ENCODE peak calls at places on chromosomes 7 and 10, in nine cellular contexts. W is glutamatergic neuron, B is left ventricle myocardium inferior, Y is right lobe of liver, O is RWPE1, D is adrenal gland, Z is GM10248, L is coronary artery, G is A549. N is an unnamed sample.

GRCh38 chr10:47022311-47023131 is 111.3 kb downstream of the PTPN20 start:
- DNase-seq in W (no peak), B (no peak), Y (peak), O (no peak), D (no peak), Z (no peak), L (peak), G (no peak), N (no peak)

GRCh38 chr10:69338547-69339450 is 60.5 kb downstream of the HK1 start:
- DNase-seq in W (no peak), B (no peak), Y (no peak), O (no peak), D (no peak), Z (no peak), L (no peak), G (no peak), N (no peak)

GRCh38 chr7:77455334-77455733 is 39.2 kb upstream of the GSAP start:
- DNase-seq in W (no peak), B (peak), Y (no peak), O (peak), D (no peak), Z (no peak), L (no peak), G (peak), N (no peak)

GRCh38 chr7:3880221-3880935 is 579.3 kb downstream of the SDK1 start:
- DNase-seq in W (no peak), B (no peak), Y (no peak), O (no peak), D (no peak), Z (no peak), L (peak), G (no peak), N (no peak)

GRCh38 chr7:16563281-16564022 is 36.8 kb downstream of the LRRC72 start:
- DNase-seq in W (no peak), B (no peak), Y (no peak), O (no peak), D (no peak), Z (no peak), L (no peak), G (no peak), N (no peak)

GRCh38 chr7:107661865-107662379 is 1.3 kb downstream of the SLC26A4 start:
- DNase-seq in W (no peak), B (no peak), Y (no peak), O (no peak), D (no peak), Z (no peak), L (no peak), G (peak), N (no peak)

GRCh38 chr10:26861326-26861998 is 704 bp upstream of the ABI1 start:
- DNase-seq in W (no peak), B (no peak), Y (no peak), O (no peak), D (no peak), Z (no peak), L (no peak), G (no peak), N (no peak)

GRCh38 chr7:28823582-28823981 is 134.5 kb downstream of the TRIL start:
- DNase-seq in W (no peak), B (no peak), Y (no peak), O (no peak), D (no peak), Z (no peak), L (no peak), G (no peak), N (no peak)

DNA sequence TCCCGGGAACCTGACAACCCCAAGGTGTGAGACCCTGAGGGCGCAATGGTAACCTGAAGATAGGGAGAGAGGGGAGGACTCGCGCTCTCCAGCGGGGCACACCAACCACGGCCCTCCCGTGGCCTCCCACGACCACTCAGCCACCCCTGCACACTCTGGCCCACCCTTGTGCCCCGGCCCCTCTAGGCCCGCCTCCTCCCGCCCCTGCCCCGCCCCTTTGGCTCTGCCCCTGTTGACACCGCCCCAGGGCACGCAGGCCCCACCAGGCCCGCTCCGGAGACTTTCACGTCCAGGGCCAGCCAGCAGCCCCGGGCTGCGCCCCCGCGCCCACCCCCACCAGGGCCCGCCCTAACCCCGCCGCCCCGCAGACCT is 11.0 kb downstream of the ATG9B start:
- DNase-seq in W (no peak), B (no peak), Y (no peak), O (no peak), D (no peak), Z (no peak), L (no peak), G (no peak), N (no peak)
- TF ChIP-seq CTCF in W (peak), B (no peak), Y (no peak), O (no peak), D (no peak), Z (no peak), L (no peak), G (no peak), N (no peak)

DNA sequence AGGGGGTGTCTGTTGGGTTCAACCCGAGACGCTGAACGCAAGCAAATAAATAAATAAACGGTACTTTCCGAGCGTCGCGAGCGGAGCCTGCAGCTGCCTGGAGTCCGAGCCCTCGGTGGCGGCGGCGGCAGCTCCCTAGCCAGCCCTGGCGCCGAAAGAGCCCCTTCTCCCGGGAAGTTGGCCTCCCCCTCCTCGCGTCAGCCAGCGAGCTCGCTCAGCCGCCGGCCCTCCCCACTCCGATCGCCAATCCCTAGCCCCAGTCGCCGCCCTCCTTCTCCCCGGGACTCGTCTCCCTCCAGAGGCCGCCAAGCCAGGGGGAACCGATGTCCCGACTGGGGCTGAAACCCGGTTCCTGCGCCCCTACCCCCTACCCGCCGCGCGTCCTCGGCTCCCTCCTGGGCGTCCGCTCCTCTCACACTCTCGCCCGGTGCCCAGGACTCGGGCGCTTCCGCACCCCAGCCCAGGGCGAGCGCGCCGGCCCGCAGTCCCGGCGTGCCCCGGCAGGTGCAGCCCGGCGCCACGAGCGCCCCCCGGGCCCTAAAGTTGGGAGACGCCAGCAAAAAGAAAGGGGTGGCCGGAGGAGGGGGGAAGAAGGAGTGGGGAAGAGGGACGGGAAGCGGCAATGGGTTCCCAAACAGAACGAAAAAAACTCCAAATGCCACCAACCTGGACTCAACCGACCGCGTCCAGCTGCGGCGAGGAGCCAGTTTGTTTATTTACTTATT is at the start of gene GFRA1:
- DNase-seq in W (peak), B (peak), Y (peak), O (no peak), D (peak), Z (peak), L (no peak), G (peak), N (no peak)
- TF ChIP-seq CTCF in W (peak), B (no peak), Y (peak), O (no peak), D (no peak), Z (no peak), L (no peak), G (peak), N (no peak)

GRCh38 chr7:14021069-14021468 is 31.6 kb upstream of the ETV1 start:
- DNase-seq in W (no peak), B (no peak), Y (no peak), O (peak), D (no peak), Z (no peak), L (no peak), G (no peak), N (peak)

GRCh38 chr7:14020339-14020900 is 31.0 kb upstream of the ETV1 start:
- DNase-seq in W (no peak), B (no peak), Y (no peak), O (no peak), D (no peak), Z (no peak), L (no peak), G (no peak), N (no peak)

GRCh38 chr7:14023838-14024237 is 34.4 kb upstream of the ETV1 start:
- DNase-seq in W (no peak), B (no peak), Y (no peak), O (no peak), D (no peak), Z (no peak), L (no peak), G (no peak), N (no peak)

GRCh38 chr7:14023342-14023741 is 33.9 kb upstream of the ETV1 start:
- DNase-seq in W (no peak), B (no peak), Y (no peak), O (no peak), D (no peak), Z (no peak), L (no peak), G (no peak), N (no peak)

GRCh38 chr7:14024406-14024805 is 34.9 kb upstream of the ETV1 start:
- DNase-seq in W (no peak), B (no peak), Y (no peak), O (no peak), D (no peak), Z (no peak), L (no peak), G (no peak), N (no peak)
- TF ChIP-seq CTCF in W (no peak), B (no peak), Y (no peak), O (no peak), D (no peak), Z (no peak), L (no peak), G (no peak), N (no peak)

GRCh38 chr10:72702868-72703581 is 11.1 kb downstream of the MCU start:
- DNase-seq in W (no peak), B (no peak), Y (no peak), O (no peak), D (no peak), Z (peak), L (no peak), G (no peak), N (no peak)
- TF ChIP-seq CTCF in W (no peak), B (no peak), Y (no peak), O (no peak), D (no peak), Z (no peak), L (no peak), G (no peak), N (no peak)

GRCh38 chr10:132222726-132223125 is 36.0 kb downstream of the DPYSL4 start:
- DNase-seq in W (no peak), B (no peak), Y (no peak), O (no peak), D (no peak), Z (no peak), L (no peak), G (no peak), N (no peak)

GRCh38 chr10:132223156-132223590 is 36.4 kb downstream of the DPYSL4 start:
- DNase-seq in W (peak), B (peak), Y (peak), O (peak), D (peak), Z (peak), L (no peak), G (peak), N (peak)

GRCh38 chr10:132223611-132224342 is 37.0 kb downstream of the DPYSL4 start:
- DNase-seq in W (no peak), B (no peak), Y (no peak), O (no peak), D (no peak), Z (no peak), L (no peak), G (no peak), N (no peak)

GRCh38 chr10:132220061-132220460 is 33.3 kb downstream of the DPYSL4 start:
- DNase-seq in W (no peak), B (no peak), Y (no peak), O (no peak), D (no peak), Z (no peak), L (no peak), G (no peak), N (no peak)

GRCh38 chr10:132219486-132219885 is 32.7 kb downstream of the DPYSL4 start:
- DNase-seq in W (no peak), B (no peak), Y (no peak), O (no peak), D (no peak), Z (no peak), L (no peak), G (no peak), N (no peak)
- TF ChIP-seq CTCF in W (no peak), B (peak), Y (no peak), O (no peak), D (no peak), Z (no peak), L (no peak), G (peak), N (no peak)